ENCODE peak calls at places on chromosome 1, in eight cellular contexts. E is amygdala; T is D341Med; I is activated naive CD4-positive, alpha-beta T cell treated with anti-CD3 and anti-CD28 coated beads, Interleukin-2, amount 10 ng/mL, durations not matched to agents 7 days and 5 days; M is nephron progenitor cell; K is uterus; N is GM06990; W is GM12864. D is an unnamed sample.

GRCh38 chr1:211323156-211324063 is 3.2 kb upstream of the TRAF5 start:
- DNase-seq in E (no peak), T (peak; percentile 84), I (peak; percentile 80), M (peak; percentile 57), K (no peak), N (no peak), W (no peak), D (peak; percentile 85)

GRCh38 chr1:110059133-110059863 is 11.2 kb downstream of the ALX3 start:
- DNase-seq in E (no peak), T (no peak), I (no peak), M (peak; percentile 58), K (no peak), N (no peak), W (no peak), D (no peak)

GRCh38 chr1:44531785-44532566 is 126.9 kb downstream of the RNF220 start:
- DNase-seq in E (no peak), T (no peak), I (no peak), M (no peak), K (no peak), N (peak; percentile 24), W (peak; percentile 21), D (no peak)

GRCh38 chr1:159197767-159198557 is 6.7 kb upstream of the ACKR1 start:
- DNase-seq in E (peak; percentile 69), T (peak; percentile 85), I (peak; percentile 62), M (peak; percentile 85), K (peak; percentile 48), N (peak; percentile 28), W (peak; percentile 25), D (peak; percentile 73)

GRCh38 chr1:178541829-178542553 is 29.1 kb downstream of the TEX35 start:
- DNase-seq in E (no peak), T (peak; percentile 73), I (peak; percentile 69), M (peak; percentile 61), K (peak; percentile 44), N (peak; percentile 55), W (no peak), D (peak; percentile 78)

GRCh38 chr1:83815348-83815747 is 183.6 kb downstream of the TTLL7 start:
- DNase-seq in E (no peak), T (no peak), I (no peak), M (no peak), K (no peak), N (no peak), W (no peak), D (no peak)

GRCh38 chr1:68384872-68385390 is 64.8 kb downstream of the RPE65 start:
- DNase-seq in E (no peak), T (no peak), I (no peak), M (no peak), K (no peak), N (no peak), W (no peak), D (no peak)

GRCh38 chr1:180672105-180672504 is 40.3 kb downstream of the XPR1 start:
- DNase-seq in E (no peak), T (no peak), I (no peak), M (no peak), K (no peak), N (no peak), W (no peak), D (no peak)

GRCh38 chr1:54335396-54336056 is 70.7 kb downstream of the SSBP3 start:
- DNase-seq in E (no peak), T (peak; percentile 47), I (no peak), M (no peak), K (peak; percentile 80), N (no peak), W (no peak), D (no peak)

GRCh38 chr1:197269053-197269452 is 1.0 kb downstream of the CRB1 start:
- DNase-seq in E (peak; percentile 65), T (peak; percentile 19), I (no peak), M (no peak), K (no peak), N (no peak), W (no peak), D (no peak)

GRCh38 chr1:54698346-54698745 is 17.3 kb upstream of the TTC4 start:
- DNase-seq in E (no peak), T (no peak), I (no peak), M (no peak), K (no peak), N (no peak), W (no peak), D (peak; percentile 14)

GRCh38 chr1:154433161-154433681 is 28.1 kb downstream of the IL6R start:
- DNase-seq in E (no peak), T (no peak), I (no peak), M (no peak), K (no peak), N (no peak), W (no peak), D (peak; percentile 83)

GRCh38 chr1:154220970-154221814 is 437 bp downstream of the UBAP2L start:
- DNase-seq in E (peak; percentile 65), T (peak; percentile 68), I (peak; percentile 82), M (peak; percentile 74), K (peak; percentile 64), N (peak; percentile 79), W (no peak), D (peak; percentile 90)

GRCh38 chr1:17110555-17110926 is 8.7 kb downstream of the PADI2 start:
- DNase-seq in E (no peak), T (no peak), I (no peak), M (no peak), K (no peak), N (no peak), W (no peak), D (no peak)

GRCh38 chr1:201570886-201571624 is 32.1 kb downstream of the NAV1 start:
- DNase-seq in E (no peak), T (peak; percentile 17), I (no peak), M (no peak), K (no peak), N (no peak), W (no peak), D (no peak)

GRCh38 chr1:44688760-44689446 is 14.4 kb downstream of the ARMH1 start:
- DNase-seq in E (no peak), T (no peak), I (no peak), M (no peak), K (peak; percentile 20), N (no peak), W (no peak), D (no peak)

GRCh38 chr1:99456536-99456935 is 189.4 kb upstream of the PALMD start:
- DNase-seq in E (no peak), T (peak; percentile 38), I (no peak), M (no peak), K (no peak), N (no peak), W (no peak), D (no peak)

GRCh38 chr1:230548357-230548756 is 93.9 kb upstream of the COG2 start:
- DNase-seq in E (no peak), T (no peak), I (no peak), M (no peak), K (no peak), N (no peak), W (no peak), D (no peak)

D was measured in activated effector memory CD4-positive, alpha-beta T cell treated with anti-CD3 and anti-CD28 coated beads, Interleukin-2, amount 50 U/mL, for 16 hours.